ENCODE peak calls at places on chromosomes 5 and 9, in five cellular contexts. One of them, this sample, is unnamed.

GRCh38 chr5:150175536-150175935 is 9.0 kb downstream of the CDX1 start:
- DNase-seq in K562: peak; percentile 75
- DNase-seq in H1: no peak
- DNase-seq in HepG2: peak; percentile 62
- DNase-seq in A549: peak; percentile 53
- DNase-seq in this sample: peak; percentile 25

GRCh38 chr5:2388005-2388361 is 363.5 kb downstream of the IRX2 start:
- DNase-seq in HepG2: no peak
- DNase-seq in H1: no peak
- DNase-seq in K562: no peak
- DNase-seq in A549: no peak
- DNase-seq in this sample: no peak

GRCh38 chr5:128093368-128093767 is 9.8 kb downstream of the SLC12A2 start:
- DNase-seq in HepG2: no peak
- DNase-seq in H1: no peak
- DNase-seq in K562: no peak
- DNase-seq in A549: no peak
- DNase-seq in this sample: no peak

GRCh38 chr9:123609844-123610243 is 253.8 kb downstream of the CRB2 start:
- DNase-seq in HepG2: no peak
- DNase-seq in A549: no peak
- DNase-seq in H1: no peak
- DNase-seq in K562: no peak
- DNase-seq in this sample: no peak

GRCh38 chr5:148776780-148777179 is 49.6 kb upstream of the ADRB2 start:
- DNase-seq in H1: no peak
- DNase-seq in K562: no peak
- DNase-seq in HepG2: no peak
- DNase-seq in A549: peak; percentile 12
- DNase-seq in this sample: peak; percentile 84

GRCh38 chr5:67792891-67793290 is 422.7 kb upstream of the PIK3R1 start:
- DNase-seq in K562: no peak
- DNase-seq in A549: no peak
- DNase-seq in H1: no peak
- DNase-seq in HepG2: no peak
- DNase-seq in this sample: no peak

GRCh38 chr5:21649969-21650368 is 1203.2 kb downstream of the CDH12 start:
- DNase-seq in K562: no peak
- DNase-seq in H1: no peak
- DNase-seq in HepG2: no peak
- DNase-seq in A549: peak; percentile 23
- DNase-seq in this sample: no peak

GRCh38 chr9:137972355-137972987 is 94.9 kb downstream of the CACNA1B start:
- DNase-seq in HepG2: no peak
- DNase-seq in K562: no peak
- DNase-seq in H1: no peak
- DNase-seq in A549: no peak
- DNase-seq in this sample: no peak

GRCh38 chr5:134540747-134541733 is 15.6 kb downstream of the JADE2 start:
- DNase-seq in HepG2: no peak
- DNase-seq in K562: no peak
- DNase-seq in A549: no peak
- DNase-seq in H1: no peak
- DNase-seq in this sample: no peak

GRCh38 chr9:99400184-99400731 is 178.2 kb downstream of the SEC61B start:
- DNase-seq in HepG2: no peak
- DNase-seq in K562: no peak
- DNase-seq in A549: no peak
- DNase-seq in H1: no peak
- DNase-seq in this sample: no peak

GRCh38 chr5:135468541-135468940 is 16.4 kb upstream of the TIFAB start:
- DNase-seq in A549: no peak
- DNase-seq in HepG2: no peak
- DNase-seq in H1: no peak
- DNase-seq in K562: no peak
- DNase-seq in this sample: no peak

GRCh38 chr9:117644133-117644532 is 60.1 kb upstream of the TLR4 start:
- DNase-seq in K562: no peak
- DNase-seq in A549: no peak
- DNase-seq in H1: no peak
- DNase-seq in HepG2: no peak
- DNase-seq in this sample: no peak

GRCh38 chr9:36499156-36499886 is 73.4 kb upstream of the MELK start:
- DNase-seq in A549: no peak
- DNase-seq in H1: no peak
- DNase-seq in K562: no peak
- DNase-seq in HepG2: no peak
- DNase-seq in this sample: no peak

GRCh38 chr5:179111267-179112207 is 51.4 kb downstream of the ZNF354C start:
- DNase-seq in H1: no peak
- DNase-seq in HepG2: no peak
- DNase-seq in K562: no peak
- DNase-seq in A549: no peak
- DNase-seq in this sample: no peak

GRCh38 chr5:96896285-96896711 is 20.0 kb downstream of the ERAP2 start:
- DNase-seq in K562: no peak
- DNase-seq in HepG2: no peak
- DNase-seq in H1: no peak
- DNase-seq in A549: no peak
- DNase-seq in this sample: no peak

GRCh38 chr9:4769321-4770080 is 23.2 kb upstream of the RCL1 start:
- DNase-seq in K562: peak; percentile 27
- DNase-seq in A549: no peak
- DNase-seq in H1: no peak
- DNase-seq in HepG2: no peak
- DNase-seq in this sample: peak; percentile 53

GRCh38 chr9:85172001-85172978 is 502.8 kb downstream of the NTRK2 start:
- DNase-seq in HepG2: no peak
- DNase-seq in K562: no peak
- DNase-seq in H1: no peak
- DNase-seq in A549: no peak
- DNase-seq in this sample: no peak

GRCh38 chr5:121138495-121138907 is 674.4 kb downstream of the PRR16 start:
- DNase-seq in A549: no peak
- DNase-seq in H1: no peak
- DNase-seq in K562: no peak
- DNase-seq in HepG2: no peak
- DNase-seq in this sample: no peak

GRCh38 chr9:38232895-38233294 is 159.6 kb upstream of the ALDH1B1 start:
- DNase-seq in H1: no peak
- DNase-seq in A549: no peak
- DNase-seq in HepG2: no peak
- DNase-seq in K562: no peak
- DNase-seq in this sample: no peak

GRCh38 chr5:142245776-142246175 is 79.0 kb downstream of the SPRY4 start:
- DNase-seq in A549: no peak
- DNase-seq in K562: no peak
- DNase-seq in H1: no peak
- DNase-seq in HepG2: no peak
- DNase-seq in this sample: no peak

GRCh38 chr5:146662229-146662628 is 146.2 kb upstream of the GPR151 start:
- DNase-seq in H1: no peak
- DNase-seq in K562: peak; percentile 15
- DNase-seq in HepG2: peak; percentile 19
- DNase-seq in A549: peak; percentile 12
- DNase-seq in this sample: no peak

GRCh38 chr9:28821240-28821639 is 1248.0 kb upstream of the C9orf72 start:
- DNase-seq in HepG2: no peak
- DNase-seq in K562: no peak
- DNase-seq in H1: no peak
- DNase-seq in A549: no peak
- DNase-seq in this sample: no peak

GRCh38 chr9:28824410-28824963 is 1251.2 kb upstream of the C9orf72 start:
- DNase-seq in K562: no peak
- DNase-seq in HepG2: no peak
- DNase-seq in H1: no peak
- DNase-seq in A549: no peak
- DNase-seq in this sample: no peak

DNA sequence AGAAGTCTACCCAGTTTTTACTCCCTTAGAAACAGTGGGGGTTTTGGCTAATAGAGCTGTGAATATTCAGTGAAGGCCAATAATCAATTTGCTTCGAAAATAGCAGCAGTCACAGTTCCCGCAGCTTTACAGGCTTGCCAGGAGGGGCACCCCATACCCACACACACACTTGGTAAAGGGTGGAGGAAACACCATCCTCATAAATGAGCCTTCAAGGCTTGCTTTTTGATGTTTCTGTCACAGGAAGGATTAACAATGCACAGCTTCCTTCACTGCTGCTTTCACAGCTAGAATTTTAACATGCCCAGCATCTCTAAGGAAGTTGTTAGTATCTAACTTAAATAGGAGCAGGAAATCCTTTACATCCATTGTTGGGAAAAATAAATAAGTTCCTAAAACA is 1247.5 kb upstream of the C9orf72 start:
- DNase-seq in K562: no peak
- DNase-seq in HepG2: no peak
- DNase-seq in A549: peak; percentile 11
- DNase-seq in H1: no peak
- DNase-seq in this sample: no peak
- TF ChIP-seq MAFK in K562: no peak
- TF ChIP-seq MAFK in HepG2: no peak
- TF ChIP-seq MAFK in A549: no peak
- TF ChIP-seq MAFK in H1: no peak
- TF ChIP-seq MAFK in this sample: no peak

DNA sequence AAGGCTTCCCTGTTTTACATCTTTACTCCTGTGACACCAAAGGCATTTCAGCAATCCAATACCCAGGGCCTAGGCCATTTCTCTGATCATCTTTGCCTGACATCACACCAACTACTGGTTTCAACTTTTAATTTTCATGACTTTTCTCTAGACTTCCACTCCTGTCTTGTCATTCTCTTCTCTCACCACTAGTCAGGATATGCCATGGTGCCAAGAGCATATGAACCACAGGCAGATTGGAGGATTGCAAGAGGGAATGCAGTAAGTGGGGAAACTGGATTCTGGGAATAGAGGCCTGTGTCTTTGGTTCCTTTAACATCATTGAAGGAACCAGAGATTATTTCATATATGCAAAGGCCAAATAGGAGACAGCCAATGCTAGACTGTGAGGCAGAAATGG is 69.3 kb downstream of the ANKRD31 start:
- DNase-seq in HepG2: peak; percentile 34
- DNase-seq in H1: no peak
- DNase-seq in A549: peak; percentile 33
- DNase-seq in K562: peak; percentile 6
- DNase-seq in this sample: no peak
- TF ChIP-seq POLR2A in HepG2: no peak
- TF ChIP-seq POLR2A in H1: no peak
- TF ChIP-seq POLR2A in A549: no peak
- TF ChIP-seq POLR2A in K562: no peak
- TF ChIP-seq POLR2A in this sample: no peak

GRCh38 chr9:136228107-136228875 is 17.3 kb downstream of the QSOX2 start:
- DNase-seq in H1: no peak
- DNase-seq in A549: peak; percentile 68
- DNase-seq in K562: no peak
- DNase-seq in HepG2: peak; percentile 13
- DNase-seq in this sample: peak; percentile 89
- TF ChIP-seq MAFK in H1: no peak
- TF ChIP-seq MAFK in A549: peak; percentile 23
- TF ChIP-seq MAFK in K562: no peak
- TF ChIP-seq MAFK in HepG2: no peak
- TF ChIP-seq MAFK in this sample: peak; percentile 4

DNA sequence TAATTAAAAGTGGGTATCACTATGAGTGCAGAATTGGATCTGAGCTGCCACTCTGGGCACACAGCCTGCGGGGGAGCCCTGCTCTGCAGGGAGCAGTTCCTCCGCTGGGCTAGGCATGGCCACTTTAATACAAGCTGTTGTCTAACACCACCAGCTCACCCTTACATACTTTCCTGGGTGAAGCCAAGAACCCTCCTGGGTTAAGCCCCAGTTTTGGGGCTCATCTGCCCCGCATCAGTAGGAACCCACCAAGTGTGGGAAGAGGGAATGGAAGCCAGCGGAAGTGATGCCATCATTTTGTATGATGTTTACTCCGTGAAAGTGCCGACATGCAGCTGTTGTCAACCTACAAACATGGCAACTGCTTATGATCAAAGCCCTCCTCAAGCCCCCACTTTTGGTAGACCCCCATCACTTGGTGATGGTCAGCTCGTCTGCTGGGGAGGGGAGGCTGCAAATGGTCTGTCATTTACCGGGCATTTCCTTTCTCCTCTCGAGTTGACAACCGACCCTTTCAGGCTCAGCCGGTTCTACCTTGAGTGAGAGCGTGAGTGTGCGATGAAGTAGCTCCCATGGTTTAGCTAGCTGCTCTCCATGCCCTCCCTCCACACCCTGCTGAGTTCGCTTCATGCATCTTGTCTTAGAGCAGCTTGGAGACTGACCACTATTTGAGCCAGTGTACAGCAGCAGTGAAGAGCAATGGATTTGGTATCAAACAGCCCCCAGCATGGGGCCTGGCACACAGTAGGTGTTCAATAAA is 95.3 kb upstream of the IER5L start:
- DNase-seq in A549: no peak
- DNase-seq in HepG2: no peak
- DNase-seq in H1: no peak
- DNase-seq in K562: no peak
- DNase-seq in this sample: no peak
- TF ChIP-seq POLR2A in A549: no peak
- TF ChIP-seq POLR2A in HepG2: no peak
- TF ChIP-seq POLR2A in H1: no peak
- TF ChIP-seq POLR2A in K562: no peak
- TF ChIP-seq POLR2A in this sample: no peak

GRCh38 chr5:158013939-158014338 is 155.0 kb upstream of the CLINT1 start:
- DNase-seq in HepG2: peak; percentile 7
- DNase-seq in K562: no peak
- DNase-seq in H1: no peak
- DNase-seq in A549: peak; percentile 49
- DNase-seq in this sample: peak; percentile 12

GRCh38 chr5:158013303-158013702 is 154.4 kb upstream of the CLINT1 start:
- DNase-seq in HepG2: no peak
- DNase-seq in A549: no peak
- DNase-seq in H1: no peak
- DNase-seq in K562: no peak
- DNase-seq in this sample: no peak

GRCh38 chr5:158011420-158011819 is 152.5 kb upstream of the CLINT1 start:
- DNase-seq in K562: no peak
- DNase-seq in A549: no peak
- DNase-seq in HepG2: no peak
- DNase-seq in H1: no peak
- DNase-seq in this sample: no peak

GRCh38 chr5:158014367-158014766 is 155.4 kb upstream of the CLINT1 start:
- DNase-seq in HepG2: no peak
- DNase-seq in K562: no peak
- DNase-seq in A549: no peak
- DNase-seq in H1: no peak
- DNase-seq in this sample: no peak

DNA sequence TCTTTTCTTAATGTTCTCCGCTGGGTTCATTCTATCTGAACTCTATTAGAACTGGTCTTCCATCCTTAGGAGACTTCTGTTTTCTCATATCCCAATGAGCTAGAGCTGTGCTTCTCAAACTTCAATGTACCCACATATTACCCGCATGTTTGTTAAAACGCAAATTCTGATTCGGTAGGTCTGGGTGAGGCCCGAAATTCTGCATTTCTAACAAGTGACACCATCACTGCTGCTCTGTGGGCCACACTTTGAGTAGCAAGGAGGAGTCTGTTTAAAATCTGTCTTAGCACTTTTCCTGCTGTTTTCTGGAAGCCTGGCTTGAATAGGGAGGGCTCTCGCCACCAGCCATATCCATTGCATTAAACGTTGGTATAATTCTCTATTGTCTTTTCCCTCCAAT is 151.9 kb upstream of the CLINT1 start:
- DNase-seq in K562: no peak
- DNase-seq in A549: no peak
- DNase-seq in HepG2: no peak
- DNase-seq in H1: no peak
- DNase-seq in this sample: no peak
- TF ChIP-seq MAFK in K562: no peak
- TF ChIP-seq MAFK in A549: no peak
- TF ChIP-seq MAFK in HepG2: no peak
- TF ChIP-seq MAFK in H1: no peak
- TF ChIP-seq MAFK in this sample: no peak

This sample was measured in IMR-90.